ENCODE peak calls at places on chromosomes 5 and 9, in four cellular contexts. X is A549, N is heart left ventricle, S is endothelial cell of umbilical vein. R is an unnamed sample.

GRCh38 chr9:120931278-120932085 is 4.9 kb upstream of the TRAF1 start:
- DNase-seq in X (no peak), N (peak), S (peak), R (peak)

GRCh38 chr5:55226934-55227737 is at the start of gene MCIDAS:
- DNase-seq in X (peak), N (no peak), S (peak), R (peak)

GRCh38 chr5:170154297-170154696 is 48.6 kb downstream of the FOXI1 start:
- DNase-seq in X (no peak), N (no peak), S (no peak), R (no peak)

GRCh38 chr5:137142371-137143243 is 356.5 kb downstream of the SPOCK1 start:
- DNase-seq in X (no peak), N (peak), S (no peak), R (peak)

GRCh38 chr5:102421647-102422046 is 77.2 kb downstream of the SLCO6A1 start:
- DNase-seq in X (peak), N (peak), S (no peak), R (no peak)

GRCh38 chr5:167916706-167917105 is 374.7 kb upstream of the WWC1 start:
- DNase-seq in X (no peak), N (peak), S (no peak), R (no peak)

GRCh38 chr5:67249590-67249895 is 52.9 kb upstream of the CD180 start:
- DNase-seq in X (no peak), N (no peak), S (no peak), R (no peak)

GRCh38 chr5:138264183-138264582 is 10.2 kb downstream of the GFRA3 start:
- DNase-seq in X (no peak), N (no peak), S (no peak), R (no peak)

GRCh38 chr9:3181049-3181953 is 337.4 kb upstream of the PUM3 start:
- DNase-seq in X (peak), N (no peak), S (no peak), R (no peak)

GRCh38 chr9:129320575-129321311 is 142.7 kb upstream of the IER5L start:
- DNase-seq in X (no peak), N (peak), S (peak), R (no peak)

GRCh38 chr5:2011481-2012411 is 129.0 kb upstream of the IRX4 start:
- DNase-seq in X (no peak), N (peak), S (no peak), R (no peak)

GRCh38 chr5:154309805-154310204 is 119.3 kb downstream of the GALNT10 start:
- DNase-seq in X (no peak), N (no peak), S (peak), R (no peak)

GRCh38 chr9:4939118-4939561 is 45.9 kb upstream of the JAK2 start:
- DNase-seq in X (no peak), N (no peak), S (peak), R (no peak)

GRCh38 chr5:176535655-176536131 is 1.5 kb downstream of the RNF44 start:
- DNase-seq in X (no peak), N (no peak), S (peak), R (no peak)

GRCh38 chr5:141326088-141326854 is 4.0 kb upstream of the PCDHGA1 start:
- DNase-seq in X (peak), N (peak), S (peak), R (peak)

GRCh38 chr9:73149371-73150067 is 2.1 kb upstream of the ANXA1 start:
- DNase-seq in X (peak), N (no peak), S (peak), R (no peak)

GRCh38 chr9:131518553-131518952 is 12.5 kb downstream of the UCK1 start:
- DNase-seq in X (no peak), N (no peak), S (no peak), R (no peak)

GRCh38 chr9:81202292-81202691 is 487.1 kb downstream of the TLE1 start:
- DNase-seq in X (no peak), N (no peak), S (no peak), R (no peak)

GRCh38 chr5:134115806-134116175 is 1.3 kb downstream of the TCF7 start:
- DNase-seq in X (no peak), N (no peak), S (no peak), R (peak)

GRCh38 chr5:1416856-1417469 is 28.3 kb downstream of the SLC6A3 start:
- DNase-seq in X (no peak), N (no peak), S (no peak), R (no peak)

GRCh38 chr5:71011194-71011792 is 13.8 kb downstream of the NAIP start:
- DNase-seq in X (no peak), N (no peak), S (peak), R (no peak)

GRCh38 chr9:119412399-119412798 is 43.2 kb upstream of the BRINP1 start:
- DNase-seq in X (no peak), N (no peak), S (no peak), R (no peak)

GRCh38 chr5:153157156-153157555 is 333.3 kb upstream of the GRIA1 start:
- DNase-seq in X (no peak), N (no peak), S (no peak), R (no peak)

GRCh38 chr5:133967715-133968056 is 739 bp downstream of the C5orf15 start:
- DNase-seq in X (no peak), N (no peak), S (peak), R (no peak)

GRCh38 chr5:170743876-170744212 is 39.7 kb upstream of the GABRP start:
- DNase-seq in X (no peak), N (no peak), S (no peak), R (no peak)

GRCh38 chr9:5442400-5443011 is 4.8 kb upstream of the PLGRKT start:
- DNase-seq in X (peak), N (no peak), S (peak), R (no peak)

GRCh38 chr9:36357639-36358038 is 42.4 kb downstream of the RNF38 start:
- DNase-seq in X (no peak), N (no peak), S (no peak), R (no peak)

GRCh38 chr5:105735704-105736103 is 1935.0 kb downstream of the EFNA5 start:
- DNase-seq in X (no peak), N (no peak), S (no peak), R (no peak)

GRCh38 chr9:14428781-14429230 is 114.9 kb upstream of the NFIB start:
- DNase-seq in X (peak), N (peak), S (peak), R (peak)

GRCh38 chr9:106921341-106921899 is 58.5 kb downstream of the ZNF462 start:
- DNase-seq in X (no peak), N (peak), S (peak), R (no peak)

GRCh38 chr5:42507451-42508092 is 84.3 kb downstream of the GHR start:
- DNase-seq in X (no peak), N (no peak), S (no peak), R (no peak)

GRCh38 chr5:178130576-178131445 is at the start of gene RMND5B:
- DNase-seq in X (peak), N (peak), S (peak), R (peak)
- TF ChIP-seq POLR2A in X (peak), N (peak), S (peak), R (peak)

GRCh38 chr5:10565785-10566506 is 2.1 kb downstream of the ANKRD33B start:
- DNase-seq in X (no peak), N (peak), S (no peak), R (no peak)
- TF ChIP-seq POLR2A in X (no peak), N (no peak), S (no peak), R (no peak)

DNA sequence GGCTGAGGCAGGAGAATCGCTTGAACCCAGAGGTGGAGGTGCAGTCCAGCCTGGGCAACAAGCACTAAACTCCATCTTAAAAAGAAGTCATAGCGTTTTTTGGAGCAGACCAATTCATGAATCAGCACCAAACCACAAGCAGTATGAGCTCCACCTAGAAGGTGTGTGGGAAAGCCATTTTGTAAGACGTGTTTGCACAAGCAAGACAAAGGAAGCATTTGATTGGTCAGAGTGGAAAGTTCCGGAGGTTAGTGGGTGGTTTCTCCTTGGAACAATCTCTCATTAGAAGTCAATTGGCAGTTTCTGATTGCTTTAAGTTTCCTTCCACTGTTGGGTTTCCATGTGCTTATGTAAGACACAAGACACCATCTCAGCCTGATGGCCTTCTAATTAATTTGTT is 5.0 kb downstream of the SRD5A1 start:
- DNase-seq in X (no peak), N (no peak), S (no peak), R (no peak)
- TF ChIP-seq POLR2A in X (no peak), N (no peak), S (no peak), R (no peak)

DNA sequence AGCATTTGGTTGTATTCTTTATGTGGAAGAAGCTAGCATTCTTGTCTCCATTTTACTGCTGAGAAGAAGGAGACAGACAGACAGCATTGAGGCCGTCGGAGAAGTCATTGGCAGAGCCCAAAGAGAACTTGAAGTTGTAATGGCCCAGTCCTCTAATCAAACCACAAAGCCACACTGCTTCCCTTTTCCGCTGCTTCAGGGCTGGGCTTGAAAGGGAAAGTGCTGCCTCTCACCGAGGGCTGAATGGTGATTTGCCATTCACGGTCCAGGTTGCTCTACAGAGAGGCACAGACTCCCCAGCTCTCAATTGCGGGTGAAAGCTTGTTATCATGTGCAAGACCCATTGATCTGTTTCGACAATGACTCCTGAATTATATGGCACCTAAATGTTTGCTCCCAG is 25.6 kb upstream of the POU4F3 start:
- DNase-seq in X (no peak), N (no peak), S (no peak), R (no peak)
- TF ChIP-seq POLR2A in X (no peak), N (no peak), S (no peak), R (no peak)

GRCh38 chr9:6692891-6693361 is 47.4 kb upstream of the GLDC start:
- DNase-seq in X (no peak), N (no peak), S (no peak), R (no peak)

GRCh38 chr9:6689893-6690634 is 44.5 kb upstream of the GLDC start:
- DNase-seq in X (no peak), N (no peak), S (no peak), R (no peak)

GRCh38 chr9:6695121-6695814 is 49.7 kb upstream of the GLDC start:
- DNase-seq in X (no peak), N (no peak), S (no peak), R (no peak)

GRCh38 chr9:6696178-6696577 is 50.6 kb upstream of the GLDC start:
- DNase-seq in X (no peak), N (no peak), S (no peak), R (no peak)

GRCh38 chr9:6692433-6692832 is 46.9 kb upstream of the GLDC start:
- DNase-seq in X (no peak), N (no peak), S (no peak), R (no peak)
- TF ChIP-seq POLR2A in X (no peak), N (no peak), S (no peak), R (no peak)

GRCh38 chr9:127249877-127250276 is 14.7 kb upstream of the GARNL3 start:
- DNase-seq in X (no peak), N (no peak), S (no peak), R (no peak)

GRCh38 chr9:127248241-127248640 is 16.3 kb upstream of the GARNL3 start:
- DNase-seq in X (no peak), N (no peak), S (no peak), R (no peak)

GRCh38 chr9:127241354-127241753 is 23.2 kb upstream of the GARNL3 start:
- DNase-seq in X (no peak), N (no peak), S (no peak), R (no peak)

GRCh38 chr9:127245637-127246164 is 18.9 kb upstream of the GARNL3 start:
- DNase-seq in X (no peak), N (no peak), S (no peak), R (no peak)

GRCh38 chr9:127244609-127245601 is 19.7 kb upstream of the GARNL3 start:
- DNase-seq in X (peak), N (peak), S (peak), R (peak)
- TF ChIP-seq POLR2A in X (peak), N (no peak), S (peak), R (peak)

DNA sequence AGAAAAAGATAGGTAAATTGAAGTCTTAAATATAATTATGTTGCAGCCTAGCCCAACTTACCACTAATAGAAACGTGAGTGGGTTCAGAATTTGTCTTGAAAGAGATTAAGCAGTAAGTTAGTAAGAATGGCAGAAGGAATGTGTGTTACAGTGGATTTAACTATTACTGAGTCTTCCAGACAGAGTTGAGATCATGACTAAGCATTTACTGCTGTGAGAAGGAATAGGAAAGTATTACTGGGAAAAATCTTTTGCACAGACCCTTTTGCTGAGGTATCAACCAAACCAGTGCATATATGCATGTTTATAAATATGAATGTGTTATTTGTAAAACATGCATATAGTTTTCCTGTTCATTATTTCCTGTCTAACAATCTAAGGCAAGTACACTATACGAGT is 112.8 kb upstream of the EFNA5 start:
- DNase-seq in X (peak), N (no peak), S (no peak), R (no peak)
- TF ChIP-seq POLR2A in X (no peak), N (no peak), S (no peak), R (no peak)

DNA sequence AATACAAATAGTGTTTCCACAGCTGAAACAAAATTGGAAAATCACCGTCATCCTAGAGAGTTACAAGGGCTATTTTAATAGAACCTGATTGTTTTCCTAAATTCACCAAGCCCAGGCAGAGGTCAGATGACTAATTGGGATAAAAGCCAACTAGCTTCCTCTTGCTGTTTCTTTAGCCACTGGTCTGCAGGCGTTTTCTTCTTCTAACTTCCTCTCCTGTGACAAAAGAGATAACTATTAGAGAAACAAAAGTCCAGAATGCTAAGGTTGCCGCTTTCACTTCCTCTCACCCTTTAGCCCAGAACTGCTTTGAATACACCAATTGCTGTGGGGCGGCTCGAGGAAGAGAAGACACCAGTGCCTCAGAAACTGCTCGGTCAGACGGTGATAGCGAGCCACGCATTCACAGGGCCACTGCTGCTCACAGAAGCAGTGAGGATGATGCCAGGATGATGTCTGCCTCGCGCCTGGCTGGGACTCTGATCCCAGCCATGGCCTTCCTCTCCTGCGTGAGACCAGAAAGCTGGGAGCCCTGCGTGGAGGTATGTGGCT is at the start of gene TLR4:
- DNase-seq in X (no peak), N (peak), S (peak), R (peak)
- TF ChIP-seq POLR2A in X (no peak), N (no peak), S (peak), R (peak)

GRCh38 chr9:70043689-70044449 is at the start of gene MAMDC2:
- DNase-seq in X (no peak), N (peak), S (peak), R (peak)
- TF ChIP-seq POLR2A in X (no peak), N (no peak), S (no peak), R (peak)

GRCh38 chr5:88396635-88397285 is 128.1 kb upstream of the TMEM161B start:
- DNase-seq in X (no peak), N (no peak), S (no peak), R (no peak)
- TF ChIP-seq POLR2A in X (no peak), N (no peak), S (no peak), R (no peak)